ENCODE peak calls at places on chromosomes 2 and 18, in four cellular contexts. N is Peyer's patch, I is head of caudate nucleus, T is upper lobe of right lung. A is an unnamed sample.
A peak's percentile ranks its signal among the peaks of the same experiment; 100 is the strongest.

GRCh38 chr2:180677200-180677599 is 303.2 kb upstream of the UBE2E3 start:
- DNase-seq in N (no peak), I (no peak), T (no peak), A (no peak)

GRCh38 chr2:202335791-202336467 is 40.2 kb upstream of the BMPR2 start:
- DNase-seq in N (no peak), I (no peak), T (no peak), A (no peak)

GRCh38 chr2:137675584-137676327 is 288.5 kb upstream of the HNMT start:
- DNase-seq in N (no peak), I (no peak), T (no peak), A (no peak)

GRCh38 chr2:85390941-85391669 is 19.1 kb downstream of the CAPG start:
- DNase-seq in N (peak; percentile 82), I (peak; percentile 65), T (peak; percentile 82), A (no peak)

GRCh38 chr18:40234217-40234616 is 1720.8 kb upstream of the PIK3C3 start:
- DNase-seq in N (no peak), I (no peak), T (no peak), A (no peak)

GRCh38 chr2:151071382-151071781 is 190.3 kb downstream of the RBM43 start:
- DNase-seq in N (no peak), I (no peak), T (no peak), A (no peak)

GRCh38 chr2:180122874-180123273 is 115.8 kb upstream of the CWC22 start:
- DNase-seq in N (no peak), I (peak; percentile 13), T (no peak), A (no peak)

GRCh38 chr2:232876071-232876977 is 6.3 kb downstream of the SNORC start:
- DNase-seq in N (peak; percentile 85), I (peak; percentile 84), T (peak; percentile 60), A (peak; percentile 38)

GRCh38 chr2:43676322-43677050 is at the start of gene C1GALT1C1L:
- DNase-seq in N (peak; percentile 68), I (peak; percentile 62), T (peak; percentile 74), A (peak; percentile 10)

GRCh38 chr2:48345176-48345575 is 184.8 kb upstream of the STON1 start:
- DNase-seq in N (no peak), I (no peak), T (no peak), A (no peak)